ENCODE peak calls at places on chromosomes 6 and 20, in eight cellular contexts. One of them, this sample, is unnamed.

GRCh38 chr20:48230251-48230650 is 445.0 kb upstream of the SULF2 start:
- DNase-seq in psoas muscle: no peak
- DNase-seq in NCI-H82: no peak
- DNase-seq in tibial artery: no peak
- DNase-seq in ascending aorta: no peak
- DNase-seq in GM23248: no peak
- DNase-seq in HEK293T: no peak
- DNase-seq in SW480: no peak
- DNase-seq in this sample: no peak

GRCh38 chr6:72616406-72617015 is 5.4 kb upstream of the KCNQ5 start:
- DNase-seq in ascending aorta: no peak
- DNase-seq in NCI-H82: peak; percentile 19
- DNase-seq in SW480: peak; percentile 17
- DNase-seq in GM23248: peak; percentile 74
- DNase-seq in psoas muscle: no peak
- DNase-seq in tibial artery: no peak
- DNase-seq in HEK293T: no peak
- DNase-seq in this sample: peak; percentile 60

GRCh38 chr6:169656626-169657610 is 44.9 kb downstream of the WDR27 start:
- DNase-seq in tibial artery: no peak
- DNase-seq in psoas muscle: no peak
- DNase-seq in HEK293T: no peak
- DNase-seq in SW480: no peak
- DNase-seq in GM23248: no peak
- DNase-seq in ascending aorta: no peak
- DNase-seq in NCI-H82: no peak
- DNase-seq in this sample: no peak

GRCh38 chr6:1399085-1399780 is 9.9 kb downstream of the FOXF2 start:
- DNase-seq in tibial artery: no peak
- DNase-seq in psoas muscle: no peak
- DNase-seq in HEK293T: no peak
- DNase-seq in NCI-H82: no peak
- DNase-seq in SW480: no peak
- DNase-seq in ascending aorta: peak; percentile 42
- DNase-seq in GM23248: no peak
- DNase-seq in this sample: no peak

GRCh38 chr20:37897008-37897548 is 5.8 kb upstream of the VSTM2L start:
- DNase-seq in GM23248: no peak
- DNase-seq in ascending aorta: no peak
- DNase-seq in psoas muscle: no peak
- DNase-seq in HEK293T: peak; percentile 52
- DNase-seq in SW480: no peak
- DNase-seq in tibial artery: no peak
- DNase-seq in NCI-H82: peak; percentile 82
- DNase-seq in this sample: no peak

GRCh38 chr20:21719592-21720214 is 14.2 kb downstream of the PAX1 start:
- DNase-seq in ascending aorta: no peak
- DNase-seq in psoas muscle: no peak
- DNase-seq in tibial artery: peak; percentile 67
- DNase-seq in SW480: peak; percentile 72
- DNase-seq in GM23248: peak; percentile 51
- DNase-seq in NCI-H82: peak; percentile 77
- DNase-seq in HEK293T: peak; percentile 30
- DNase-seq in this sample: peak; percentile 47

GRCh38 chr6:157090736-157091135 is 232.6 kb downstream of the TMEM242 start:
- DNase-seq in psoas muscle: no peak
- DNase-seq in SW480: no peak
- DNase-seq in HEK293T: no peak
- DNase-seq in ascending aorta: no peak
- DNase-seq in NCI-H82: no peak
- DNase-seq in tibial artery: no peak
- DNase-seq in GM23248: no peak
- DNase-seq in this sample: no peak

GRCh38 chr6:43714311-43715055 is 26.9 kb upstream of the MRPS18A start:
- DNase-seq in NCI-H82: peak; percentile 25
- DNase-seq in tibial artery: no peak
- DNase-seq in ascending aorta: no peak
- DNase-seq in GM23248: peak; percentile 33
- DNase-seq in psoas muscle: peak; percentile 79
- DNase-seq in HEK293T: no peak
- DNase-seq in SW480: no peak
- DNase-seq in this sample: peak; percentile 59

GRCh38 chr20:13259921-13260320 is 38.8 kb downstream of the ISM1 start:
- DNase-seq in tibial artery: no peak
- DNase-seq in psoas muscle: no peak
- DNase-seq in HEK293T: no peak
- DNase-seq in NCI-H82: peak; percentile 18
- DNase-seq in SW480: peak; percentile 22
- DNase-seq in ascending aorta: no peak
- DNase-seq in GM23248: no peak
- DNase-seq in this sample: no peak

GRCh38 chr6:34583461-34583860 is 27.3 kb upstream of the SPDEF start:
- DNase-seq in GM23248: peak; percentile 35
- DNase-seq in tibial artery: no peak
- DNase-seq in ascending aorta: no peak
- DNase-seq in psoas muscle: no peak
- DNase-seq in NCI-H82: no peak
- DNase-seq in HEK293T: no peak
- DNase-seq in SW480: no peak
- DNase-seq in this sample: no peak

GRCh38 chr20:7806831-7807230 is 133.4 kb downstream of the HAO1 start:
- DNase-seq in HEK293T: no peak
- DNase-seq in SW480: no peak
- DNase-seq in GM23248: peak; percentile 8
- DNase-seq in ascending aorta: no peak
- DNase-seq in tibial artery: no peak
- DNase-seq in NCI-H82: no peak
- DNase-seq in psoas muscle: no peak
- DNase-seq in this sample: no peak

GRCh38 chr6:52087498-52087999 is at the start of gene PKHD1:
- DNase-seq in ascending aorta: no peak
- DNase-seq in GM23248: peak; percentile 27
- DNase-seq in HEK293T: peak; percentile 43
- DNase-seq in NCI-H82: peak; percentile 51
- DNase-seq in psoas muscle: no peak
- DNase-seq in tibial artery: no peak
- DNase-seq in SW480: peak; percentile 18
- DNase-seq in this sample: peak; percentile 13

GRCh38 chr6:126066068-126067048 is 80.0 kb downstream of the TRMT11 start:
- DNase-seq in ascending aorta: no peak
- DNase-seq in NCI-H82: no peak
- DNase-seq in tibial artery: no peak
- DNase-seq in SW480: no peak
- DNase-seq in psoas muscle: no peak
- DNase-seq in GM23248: no peak
- DNase-seq in HEK293T: no peak
- DNase-seq in this sample: no peak

GRCh38 chr20:44447827-44448419 is 27.8 kb upstream of the TTPAL start:
- DNase-seq in tibial artery: no peak
- DNase-seq in NCI-H82: no peak
- DNase-seq in SW480: no peak
- DNase-seq in ascending aorta: no peak
- DNase-seq in GM23248: no peak
- DNase-seq in HEK293T: no peak
- DNase-seq in psoas muscle: no peak
- DNase-seq in this sample: no peak

GRCh38 chr6:27986928-27987725 is 30.1 kb downstream of the OR2B6 start:
- DNase-seq in HEK293T: no peak
- DNase-seq in NCI-H82: no peak
- DNase-seq in psoas muscle: no peak
- DNase-seq in SW480: no peak
- DNase-seq in GM23248: peak; percentile 14
- DNase-seq in tibial artery: no peak
- DNase-seq in ascending aorta: no peak
- DNase-seq in this sample: peak; percentile 0

GRCh38 chr20:4471221-4471620 is 250.5 kb upstream of the PRND start:
- DNase-seq in HEK293T: no peak
- DNase-seq in ascending aorta: no peak
- DNase-seq in GM23248: peak; percentile 40
- DNase-seq in psoas muscle: no peak
- DNase-seq in tibial artery: no peak
- DNase-seq in NCI-H82: no peak
- DNase-seq in SW480: no peak
- DNase-seq in this sample: peak; percentile 28

GRCh38 chr6:44388876-44389275 is 1.4 kb downstream of the CDC5L start:
- DNase-seq in psoas muscle: no peak
- DNase-seq in NCI-H82: peak; percentile 21
- DNase-seq in SW480: no peak
- DNase-seq in tibial artery: no peak
- DNase-seq in GM23248: no peak
- DNase-seq in ascending aorta: no peak
- DNase-seq in HEK293T: no peak
- DNase-seq in this sample: no peak

GRCh38 chr6:3592371-3592941 is 135.6 kb upstream of the SLC22A23 start:
- DNase-seq in NCI-H82: peak; percentile 63
- DNase-seq in ascending aorta: no peak
- DNase-seq in psoas muscle: no peak
- DNase-seq in HEK293T: peak; percentile 3
- DNase-seq in SW480: peak; percentile 27
- DNase-seq in GM23248: peak; percentile 92
- DNase-seq in tibial artery: no peak
- DNase-seq in this sample: peak; percentile 93

GRCh38 chr6:17938885-17939284 is 48.5 kb downstream of the KIF13A start:
- DNase-seq in GM23248: peak; percentile 69
- DNase-seq in ascending aorta: no peak
- DNase-seq in psoas muscle: no peak
- DNase-seq in tibial artery: no peak
- DNase-seq in HEK293T: no peak
- DNase-seq in NCI-H82: no peak
- DNase-seq in SW480: no peak
- DNase-seq in this sample: peak; percentile 81

GRCh38 chr6:137165375-137166246 is 7.8 kb downstream of the IL22RA2 start:
- DNase-seq in ascending aorta: no peak
- DNase-seq in NCI-H82: peak; percentile 62
- DNase-seq in SW480: peak; percentile 32
- DNase-seq in HEK293T: no peak
- DNase-seq in GM23248: peak; percentile 55
- DNase-seq in tibial artery: no peak
- DNase-seq in psoas muscle: no peak
- DNase-seq in this sample: no peak

GRCh38 chr6:90008189-90008907 is 114.1 kb downstream of the GJA10 start:
- DNase-seq in tibial artery: no peak
- DNase-seq in psoas muscle: no peak
- DNase-seq in HEK293T: no peak
- DNase-seq in SW480: no peak
- DNase-seq in GM23248: no peak
- DNase-seq in NCI-H82: no peak
- DNase-seq in ascending aorta: no peak
- DNase-seq in this sample: no peak

This sample was measured in IMR-90.